ENCODE peak calls at places on chromosomes 12 and 14, in four cellular contexts. X, U, B and M are unnamed samples. For H3K36me3 and H4K20me1, the result is how much of the 10 kb centered on the place peaks cover.

GRCh38 chr14:77902806-77903205 is 102.9 kb downstream of the ADCK1 start:
- DNase-seq in X (no peak), U (no peak), B (no peak), M (no peak)

GRCh38 chr12:29991924-29992323 is 208.2 kb upstream of the TMTC1 start:
- DNase-seq in X (no peak), U (no peak), B (no peak), M (no peak)

GRCh38 chr14:71361874-71362273 is 454.6 kb downstream of the PCNX1 start:
- DNase-seq in X (no peak), U (no peak), B (no peak), M (no peak)

GRCh38 chr12:57262126-57262822 is 11.3 kb upstream of the STAC3 start:
- DNase-seq in X (no peak), U (no peak), B (no peak), M (no peak)

GRCh38 chr14:48430805-48431204 is 755.4 kb upstream of the MDGA2 start:
- DNase-seq in X (no peak), U (no peak), B (no peak), M (no peak)

GRCh38 chr12:17976202-17976601 is 113.8 kb downstream of the RERGL start:
- DNase-seq in X (no peak), U (no peak), B (peak), M (no peak)

GRCh38 chr12:115233891-115234543 is 550.0 kb upstream of the TBX3 start:
- DNase-seq in X (no peak), U (no peak), B (no peak), M (no peak)

GRCh38 chr14:91606851-91607250 is 96.7 kb upstream of the PPP4R3A start:
- DNase-seq in X (no peak), U (no peak), B (no peak), M (no peak)

GRCh38 chr14:54312166-54312801 is 84.5 kb upstream of the CDKN3 start:
- DNase-seq in X (no peak), U (no peak), B (peak), M (peak)

GRCh38 chr12:122483969-122484368 is 16.8 kb downstream of the ZCCHC8 start:
- DNase-seq in X (no peak), U (no peak), B (no peak), M (no peak)
- H3K36me3 ChIP-seq in X (half or more), U (under half), B (under half), M (under half)

GRCh38 chr12:124856842-124857178 is 6.9 kb downstream of the SCARB1 start:
- DNase-seq in X (no peak), U (no peak), B (no peak), M (no peak)
- H4K20me1 ChIP-seq in X (under half), U (under half), B (under half), M (under half)

DNA sequence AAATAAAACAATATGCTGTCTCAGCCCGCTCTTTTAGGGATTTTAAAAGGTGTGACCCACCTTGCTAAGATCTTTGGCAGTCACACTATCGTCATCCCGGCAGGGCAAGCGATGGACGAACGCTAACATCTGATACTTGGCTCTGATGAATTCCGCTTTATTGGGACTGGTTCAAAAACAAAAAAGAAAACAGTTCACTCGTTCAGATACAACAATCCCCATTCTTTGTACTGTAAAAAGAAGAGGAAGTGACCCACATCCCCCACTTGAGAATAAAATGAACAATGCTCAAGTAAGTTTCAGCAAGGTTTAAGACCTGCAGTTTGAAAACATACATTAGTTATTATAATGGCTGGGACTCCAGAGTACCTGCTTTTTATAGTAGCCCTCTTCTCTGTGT is 7.3 kb downstream of the GIT2 start:
- DNase-seq in X (no peak), U (no peak), B (peak), M (no peak)
- H3K36me3 ChIP-seq in X (half or more), U (under half), B (under half), M (under half)

GRCh38 chr12:113070117-113070906 is 13.8 kb downstream of the DTX1 start:
- DNase-seq in X (no peak), U (no peak), B (no peak), M (no peak)
- H4K20me1 ChIP-seq in X (under half), U (under half), B (under half), M (under half)

GRCh38 chr12:121808623-121809022 is 4.8 kb downstream of the SETD1B start:
- DNase-seq in X (no peak), U (no peak), B (no peak), M (no peak)

GRCh38 chr12:121810833-121811433 is 7.1 kb downstream of the SETD1B start:
- DNase-seq in X (no peak), U (no peak), B (no peak), M (no peak)

GRCh38 chr12:121811434-121812319 is 7.9 kb downstream of the SETD1B start:
- DNase-seq in X (peak), U (no peak), B (peak), M (peak)

GRCh38 chr12:121809712-121810116 is 5.9 kb downstream of the SETD1B start:
- DNase-seq in X (no peak), U (no peak), B (no peak), M (no peak)

GRCh38 chr12:121810234-121810817 is 6.5 kb downstream of the SETD1B start:
- DNase-seq in X (no peak), U (no peak), B (no peak), M (no peak)
- H3K36me3 ChIP-seq in X (half or more), U (under half), B (under half), M (under half)